ENCODE peak calls at places on chromosomes 7 and 10, in eight cellular contexts. Q is right lobe of liver, N is cardiac fibroblast, C is PC-9, U is EH, M is C1 segment of cervical spinal cord, Y is NCI-H524 treated with DMSO at 0.1 percent for 48 hours, B is activated T-cell treated with anti-CD3 and anti-CD28 coated beads for 24 hours. E is an unnamed sample.

GRCh38 chr10:28250782-28251181 is 52.1 kb downstream of the MPP7 start:
- DNase-seq in Q (no peak), N (peak; percentile 37), C (no peak), U (peak; percentile 52), M (no peak), Y (no peak), B (no peak), E (peak; percentile 7)

GRCh38 chr7:155283565-155284194 is 14.0 kb upstream of the INSIG1 start:
- DNase-seq in Q (no peak), N (no peak), C (no peak), U (no peak), M (no peak), Y (no peak), B (no peak), E (no peak)

GRCh38 chr7:5532520-5533335 is 109.1 kb upstream of the TNRC18 start:
- DNase-seq in Q (peak; percentile 83), N (no peak), C (peak; percentile 65), U (no peak), M (no peak), Y (no peak), B (no peak), E (no peak)

GRCh38 chr7:6160191-6160623 is 112.2 kb downstream of the CYTH3 start:
- DNase-seq in Q (no peak), N (peak; percentile 90), C (no peak), U (peak; percentile 86), M (no peak), Y (peak; percentile 37), B (no peak), E (peak; percentile 45)

GRCh38 chr7:139972000-139972399 is 90.8 kb downstream of the PARP12 start:
- DNase-seq in Q (no peak), N (no peak), C (no peak), U (no peak), M (no peak), Y (no peak), B (no peak), E (no peak)

GRCh38 chr7:43072530-43072929 is 39.9 kb upstream of the HECW1 start:
- DNase-seq in Q (no peak), N (peak; percentile 51), C (no peak), U (no peak), M (no peak), Y (no peak), B (no peak), E (no peak)

GRCh38 chr10:75449320-75450061 is 18.1 kb downstream of the LRMDA start:
- DNase-seq in Q (no peak), N (no peak), C (no peak), U (no peak), M (no peak), Y (no peak), B (no peak), E (no peak)

GRCh38 chr10:60206735-60207134 is 182.9 kb downstream of the ANK3 start:
- DNase-seq in Q (no peak), N (peak; percentile 29), C (no peak), U (no peak), M (no peak), Y (no peak), B (no peak), E (no peak)

GRCh38 chr7:22433710-22434460 is 66.1 kb downstream of the STEAP1B start:
- DNase-seq in Q (no peak), N (peak; percentile 31), C (peak; percentile 92), U (peak; percentile 44), M (no peak), Y (no peak), B (no peak), E (peak; percentile 95)

E was measured in RPMI7951.